ENCODE peak calls at places on chromosome 18, in six cellular contexts. One of them, this sample, is unnamed.

GRCh38 chr18:55853268-55853667 is 265.3 kb upstream of the TCF4 start:
- DNase-seq in stimulated activated naive CD8-positive, alpha-beta T cell treated with anti-CD3 and anti-CD28 coated beads, Interleukin-15, amount 100 ng/mL, for 72 hours: no peak
- DNase-seq in kidney glomerular epithelial cell: no peak
- DNase-seq in neuronal stem cell: no peak
- DNase-seq in HEK293T: no peak
- DNase-seq in NCI-H524: no peak
- DNase-seq in this sample: no peak

GRCh38 chr18:46510386-46510785 is 146.6 kb downstream of the LOXHD1 start:
- DNase-seq in kidney glomerular epithelial cell: no peak
- DNase-seq in neuronal stem cell: no peak
- DNase-seq in HEK293T: no peak
- DNase-seq in NCI-H524: no peak
- DNase-seq in stimulated activated naive CD8-positive, alpha-beta T cell treated with anti-CD3 and anti-CD28 coated beads, Interleukin-15, amount 100 ng/mL, for 72 hours: no peak
- DNase-seq in this sample: no peak

GRCh38 chr18:13275075-13275474 is 56.5 kb downstream of the LDLRAD4 start:
- DNase-seq in NCI-H524: no peak
- DNase-seq in stimulated activated naive CD8-positive, alpha-beta T cell treated with anti-CD3 and anti-CD28 coated beads, Interleukin-15, amount 100 ng/mL, for 72 hours: no peak
- DNase-seq in neuronal stem cell: no peak
- DNase-seq in HEK293T: no peak
- DNase-seq in kidney glomerular epithelial cell: no peak
- DNase-seq in this sample: no peak

GRCh38 chr18:77858331-77858730 is 608.7 kb downstream of the GALR1 start:
- DNase-seq in neuronal stem cell: no peak
- DNase-seq in HEK293T: no peak
- DNase-seq in stimulated activated naive CD8-positive, alpha-beta T cell treated with anti-CD3 and anti-CD28 coated beads, Interleukin-15, amount 100 ng/mL, for 72 hours: no peak
- DNase-seq in NCI-H524: peak; percentile 80
- DNase-seq in kidney glomerular epithelial cell: no peak
- DNase-seq in this sample: no peak

GRCh38 chr18:75086494-75087034 is 122.4 kb downstream of the PTGR3 start:
- DNase-seq in stimulated activated naive CD8-positive, alpha-beta T cell treated with anti-CD3 and anti-CD28 coated beads, Interleukin-15, amount 100 ng/mL, for 72 hours: no peak
- DNase-seq in HEK293T: no peak
- DNase-seq in NCI-H524: no peak
- DNase-seq in neuronal stem cell: no peak
- DNase-seq in kidney glomerular epithelial cell: no peak
- DNase-seq in this sample: no peak

GRCh38 chr18:55243852-55244251 is 284.6 kb upstream of the CCDC68 start:
- DNase-seq in HEK293T: no peak
- DNase-seq in stimulated activated naive CD8-positive, alpha-beta T cell treated with anti-CD3 and anti-CD28 coated beads, Interleukin-15, amount 100 ng/mL, for 72 hours: no peak
- DNase-seq in neuronal stem cell: no peak
- DNase-seq in NCI-H524: peak; percentile 5
- DNase-seq in kidney glomerular epithelial cell: no peak
- DNase-seq in this sample: no peak

GRCh38 chr18:23283933-23284430 is 148.7 kb downstream of the CABLES1 start:
- DNase-seq in neuronal stem cell: no peak
- DNase-seq in stimulated activated naive CD8-positive, alpha-beta T cell treated with anti-CD3 and anti-CD28 coated beads, Interleukin-15, amount 100 ng/mL, for 72 hours: peak; percentile 80
- DNase-seq in HEK293T: no peak
- DNase-seq in kidney glomerular epithelial cell: peak; percentile 61
- DNase-seq in NCI-H524: no peak
- DNase-seq in this sample: no peak

GRCh38 chr18:12883003-12883683 is 894 bp downstream of the PTPN2 start:
- DNase-seq in neuronal stem cell: no peak
- DNase-seq in HEK293T: peak; percentile 10
- DNase-seq in stimulated activated naive CD8-positive, alpha-beta T cell treated with anti-CD3 and anti-CD28 coated beads, Interleukin-15, amount 100 ng/mL, for 72 hours: no peak
- DNase-seq in NCI-H524: no peak
- DNase-seq in kidney glomerular epithelial cell: no peak
- DNase-seq in this sample: peak; percentile 43

GRCh38 chr18:47929681-47930085 is 776 bp downstream of the SMAD2 start:
- DNase-seq in NCI-H524: peak; percentile 52
- DNase-seq in kidney glomerular epithelial cell: peak; percentile 42
- DNase-seq in HEK293T: no peak
- DNase-seq in neuronal stem cell: no peak
- DNase-seq in stimulated activated naive CD8-positive, alpha-beta T cell treated with anti-CD3 and anti-CD28 coated beads, Interleukin-15, amount 100 ng/mL, for 72 hours: no peak
- DNase-seq in this sample: no peak

GRCh38 chr18:321839-322467 is 54.1 kb upstream of the THOC1 start:
- DNase-seq in neuronal stem cell: no peak
- DNase-seq in stimulated activated naive CD8-positive, alpha-beta T cell treated with anti-CD3 and anti-CD28 coated beads, Interleukin-15, amount 100 ng/mL, for 72 hours: no peak
- DNase-seq in HEK293T: no peak
- DNase-seq in NCI-H524: no peak
- DNase-seq in kidney glomerular epithelial cell: no peak
- DNase-seq in this sample: no peak

GRCh38 chr18:3411854-3412268 is 38.1 kb upstream of the TGIF1 start:
- DNase-seq in NCI-H524: no peak
- DNase-seq in kidney glomerular epithelial cell: no peak
- DNase-seq in stimulated activated naive CD8-positive, alpha-beta T cell treated with anti-CD3 and anti-CD28 coated beads, Interleukin-15, amount 100 ng/mL, for 72 hours: peak; percentile 21
- DNase-seq in HEK293T: no peak
- DNase-seq in neuronal stem cell: no peak
- DNase-seq in this sample: no peak

GRCh38 chr18:59514193-59514592 is 155.1 kb upstream of the LMAN1 start:
- DNase-seq in NCI-H524: peak; percentile 68
- DNase-seq in neuronal stem cell: no peak
- DNase-seq in kidney glomerular epithelial cell: no peak
- DNase-seq in stimulated activated naive CD8-positive, alpha-beta T cell treated with anti-CD3 and anti-CD28 coated beads, Interleukin-15, amount 100 ng/mL, for 72 hours: no peak
- DNase-seq in HEK293T: peak; percentile 8
- DNase-seq in this sample: no peak

GRCh38 chr18:71028285-71028762 is 739.5 kb downstream of the SOCS6 start:
- DNase-seq in neuronal stem cell: no peak
- DNase-seq in stimulated activated naive CD8-positive, alpha-beta T cell treated with anti-CD3 and anti-CD28 coated beads, Interleukin-15, amount 100 ng/mL, for 72 hours: no peak
- DNase-seq in HEK293T: no peak
- DNase-seq in NCI-H524: no peak
- DNase-seq in kidney glomerular epithelial cell: no peak
- DNase-seq in this sample: no peak

GRCh38 chr18:78363556-78363955 is 616.1 kb upstream of the SALL3 start:
- DNase-seq in NCI-H524: no peak
- DNase-seq in HEK293T: no peak
- DNase-seq in neuronal stem cell: no peak
- DNase-seq in stimulated activated naive CD8-positive, alpha-beta T cell treated with anti-CD3 and anti-CD28 coated beads, Interleukin-15, amount 100 ng/mL, for 72 hours: no peak
- DNase-seq in kidney glomerular epithelial cell: no peak
- DNase-seq in this sample: no peak

GRCh38 chr18:46411862-46412690 is 244.9 kb downstream of the LOXHD1 start:
- DNase-seq in neuronal stem cell: no peak
- DNase-seq in NCI-H524: peak; percentile 71
- DNase-seq in kidney glomerular epithelial cell: no peak
- DNase-seq in stimulated activated naive CD8-positive, alpha-beta T cell treated with anti-CD3 and anti-CD28 coated beads, Interleukin-15, amount 100 ng/mL, for 72 hours: no peak
- DNase-seq in HEK293T: no peak
- DNase-seq in this sample: no peak

GRCh38 chr18:68417166-68417776 is 297.6 kb downstream of the TMX3 start:
- DNase-seq in stimulated activated naive CD8-positive, alpha-beta T cell treated with anti-CD3 and anti-CD28 coated beads, Interleukin-15, amount 100 ng/mL, for 72 hours: no peak
- DNase-seq in neuronal stem cell: no peak
- DNase-seq in HEK293T: no peak
- DNase-seq in kidney glomerular epithelial cell: no peak
- DNase-seq in NCI-H524: no peak
- DNase-seq in this sample: no peak

GRCh38 chr18:75612491-75612890 is 185.0 kb upstream of the SMIM21 start:
- DNase-seq in HEK293T: no peak
- DNase-seq in kidney glomerular epithelial cell: no peak
- DNase-seq in NCI-H524: no peak
- DNase-seq in neuronal stem cell: no peak
- DNase-seq in stimulated activated naive CD8-positive, alpha-beta T cell treated with anti-CD3 and anti-CD28 coated beads, Interleukin-15, amount 100 ng/mL, for 72 hours: no peak
- DNase-seq in this sample: no peak

GRCh38 chr18:68275616-68276015 is 439.3 kb downstream of the TMX3 start:
- DNase-seq in NCI-H524: no peak
- DNase-seq in neuronal stem cell: no peak
- DNase-seq in kidney glomerular epithelial cell: peak; percentile 62
- DNase-seq in stimulated activated naive CD8-positive, alpha-beta T cell treated with anti-CD3 and anti-CD28 coated beads, Interleukin-15, amount 100 ng/mL, for 72 hours: no peak
- DNase-seq in HEK293T: no peak
- DNase-seq in this sample: no peak

GRCh38 chr18:70335892-70336726 is 47.3 kb downstream of the SOCS6 start:
- DNase-seq in neuronal stem cell: no peak
- DNase-seq in stimulated activated naive CD8-positive, alpha-beta T cell treated with anti-CD3 and anti-CD28 coated beads, Interleukin-15, amount 100 ng/mL, for 72 hours: no peak
- DNase-seq in NCI-H524: no peak
- DNase-seq in kidney glomerular epithelial cell: no peak
- DNase-seq in HEK293T: no peak
- DNase-seq in this sample: no peak

GRCh38 chr18:76471593-76471992 is 23.4 kb downstream of the ZNF516 start:
- DNase-seq in neuronal stem cell: no peak
- DNase-seq in kidney glomerular epithelial cell: no peak
- DNase-seq in HEK293T: no peak
- DNase-seq in NCI-H524: no peak
- DNase-seq in stimulated activated naive CD8-positive, alpha-beta T cell treated with anti-CD3 and anti-CD28 coated beads, Interleukin-15, amount 100 ng/mL, for 72 hours: no peak
- DNase-seq in this sample: no peak

GRCh38 chr18:44521673-44522032 is 159.0 kb upstream of the SETBP1 start:
- DNase-seq in HEK293T: no peak
- DNase-seq in kidney glomerular epithelial cell: no peak
- DNase-seq in neuronal stem cell: no peak
- DNase-seq in stimulated activated naive CD8-positive, alpha-beta T cell treated with anti-CD3 and anti-CD28 coated beads, Interleukin-15, amount 100 ng/mL, for 72 hours: no peak
- DNase-seq in NCI-H524: no peak
- DNase-seq in this sample: no peak

GRCh38 chr18:72869786-72870185 is 2.0 kb upstream of the NETO1 start:
- DNase-seq in NCI-H524: no peak
- DNase-seq in stimulated activated naive CD8-positive, alpha-beta T cell treated with anti-CD3 and anti-CD28 coated beads, Interleukin-15, amount 100 ng/mL, for 72 hours: no peak
- DNase-seq in HEK293T: no peak
- DNase-seq in kidney glomerular epithelial cell: no peak
- DNase-seq in neuronal stem cell: peak; percentile 1
- DNase-seq in this sample: peak; percentile 12

GRCh38 chr18:75977069-75977468 is 518.0 kb downstream of the ZNF516 start:
- DNase-seq in NCI-H524: no peak
- DNase-seq in kidney glomerular epithelial cell: no peak
- DNase-seq in neuronal stem cell: no peak
- DNase-seq in HEK293T: no peak
- DNase-seq in stimulated activated naive CD8-positive, alpha-beta T cell treated with anti-CD3 and anti-CD28 coated beads, Interleukin-15, amount 100 ng/mL, for 72 hours: no peak
- DNase-seq in this sample: no peak

GRCh38 chr18:72541871-72542690 is 2.1 kb downstream of the CBLN2 start:
- DNase-seq in kidney glomerular epithelial cell: no peak
- DNase-seq in NCI-H524: peak; percentile 46
- DNase-seq in neuronal stem cell: peak; percentile 24
- DNase-seq in stimulated activated naive CD8-positive, alpha-beta T cell treated with anti-CD3 and anti-CD28 coated beads, Interleukin-15, amount 100 ng/mL, for 72 hours: no peak
- DNase-seq in HEK293T: no peak
- DNase-seq in this sample: no peak

GRCh38 chr18:70931942-70932814 is 643.3 kb downstream of the SOCS6 start:
- DNase-seq in HEK293T: no peak
- DNase-seq in NCI-H524: peak; percentile 21
- DNase-seq in neuronal stem cell: no peak
- DNase-seq in kidney glomerular epithelial cell: peak; percentile 68
- DNase-seq in stimulated activated naive CD8-positive, alpha-beta T cell treated with anti-CD3 and anti-CD28 coated beads, Interleukin-15, amount 100 ng/mL, for 72 hours: no peak
- DNase-seq in this sample: no peak

GRCh38 chr18:63090334-63090733 is 229.2 kb downstream of the BCL2 start:
- DNase-seq in HEK293T: no peak
- DNase-seq in stimulated activated naive CD8-positive, alpha-beta T cell treated with anti-CD3 and anti-CD28 coated beads, Interleukin-15, amount 100 ng/mL, for 72 hours: no peak
- DNase-seq in kidney glomerular epithelial cell: no peak
- DNase-seq in neuronal stem cell: no peak
- DNase-seq in NCI-H524: no peak
- DNase-seq in this sample: no peak

GRCh38 chr18:62658028-62658427 is 57.3 kb upstream of the PHLPP1 start:
- DNase-seq in stimulated activated naive CD8-positive, alpha-beta T cell treated with anti-CD3 and anti-CD28 coated beads, Interleukin-15, amount 100 ng/mL, for 72 hours: no peak
- DNase-seq in HEK293T: no peak
- DNase-seq in kidney glomerular epithelial cell: no peak
- DNase-seq in neuronal stem cell: no peak
- DNase-seq in NCI-H524: no peak
- DNase-seq in this sample: no peak

GRCh38 chr18:44130365-44130942 is 550.2 kb upstream of the SETBP1 start:
- DNase-seq in stimulated activated naive CD8-positive, alpha-beta T cell treated with anti-CD3 and anti-CD28 coated beads, Interleukin-15, amount 100 ng/mL, for 72 hours: peak; percentile 15
- DNase-seq in HEK293T: peak; percentile 21
- DNase-seq in kidney glomerular epithelial cell: peak; percentile 40
- DNase-seq in NCI-H524: peak; percentile 71
- DNase-seq in neuronal stem cell: peak; percentile 57
- DNase-seq in this sample: peak; percentile 9

GRCh38 chr18:24231773-24232735 is 93.2 kb downstream of the CABYR start:
- DNase-seq in NCI-H524: no peak
- DNase-seq in kidney glomerular epithelial cell: no peak
- DNase-seq in HEK293T: no peak
- DNase-seq in stimulated activated naive CD8-positive, alpha-beta T cell treated with anti-CD3 and anti-CD28 coated beads, Interleukin-15, amount 100 ng/mL, for 72 hours: no peak
- DNase-seq in neuronal stem cell: no peak
- DNase-seq in this sample: no peak

GRCh38 chr18:8153887-8154583 is 455.2 kb upstream of the RAB12 start:
- DNase-seq in kidney glomerular epithelial cell: peak; percentile 24
- DNase-seq in NCI-H524: no peak
- DNase-seq in HEK293T: no peak
- DNase-seq in neuronal stem cell: no peak
- DNase-seq in stimulated activated naive CD8-positive, alpha-beta T cell treated with anti-CD3 and anti-CD28 coated beads, Interleukin-15, amount 100 ng/mL, for 72 hours: no peak
- DNase-seq in this sample: no peak

GRCh38 chr18:706438-706837 is 6.0 kb downstream of the ENOSF1 start:
- DNase-seq in HEK293T: no peak
- DNase-seq in NCI-H524: no peak
- DNase-seq in kidney glomerular epithelial cell: no peak
- DNase-seq in neuronal stem cell: no peak
- DNase-seq in stimulated activated naive CD8-positive, alpha-beta T cell treated with anti-CD3 and anti-CD28 coated beads, Interleukin-15, amount 100 ng/mL, for 72 hours: no peak
- DNase-seq in this sample: no peak

GRCh38 chr18:22840606-22841144 is 92.5 kb upstream of the RBBP8 start:
- DNase-seq in neuronal stem cell: no peak
- DNase-seq in stimulated activated naive CD8-positive, alpha-beta T cell treated with anti-CD3 and anti-CD28 coated beads, Interleukin-15, amount 100 ng/mL, for 72 hours: no peak
- DNase-seq in HEK293T: no peak
- DNase-seq in kidney glomerular epithelial cell: no peak
- DNase-seq in NCI-H524: no peak
- DNase-seq in this sample: no peak

GRCh38 chr18:5467666-5468065 is 76.1 kb downstream of the EPB41L3 start:
- DNase-seq in kidney glomerular epithelial cell: no peak
- DNase-seq in NCI-H524: peak; percentile 6
- DNase-seq in HEK293T: no peak
- DNase-seq in neuronal stem cell: no peak
- DNase-seq in stimulated activated naive CD8-positive, alpha-beta T cell treated with anti-CD3 and anti-CD28 coated beads, Interleukin-15, amount 100 ng/mL, for 72 hours: no peak
- DNase-seq in this sample: no peak

GRCh38 chr18:23330423-23330822 is 122.7 kb upstream of the RIOK3 start:
- DNase-seq in stimulated activated naive CD8-positive, alpha-beta T cell treated with anti-CD3 and anti-CD28 coated beads, Interleukin-15, amount 100 ng/mL, for 72 hours: no peak
- DNase-seq in NCI-H524: no peak
- DNase-seq in kidney glomerular epithelial cell: no peak
- DNase-seq in HEK293T: no peak
- DNase-seq in neuronal stem cell: no peak
- DNase-seq in this sample: peak; percentile 23